ENCODE peak calls at places on chromosome 11, in four cellular contexts. F is endothelial cell, W is cardiac muscle cell, T is NCI-H82. R is an unnamed sample.

GRCh38 chr11:115961168-115962003 is 457.2 kb upstream of the CADM1 start:
- DNase-seq in F (no peak), W (peak), T (peak), R (peak)

GRCh38 chr11:21464601-21465193 is 728.2 kb upstream of the ANO5 start:
- DNase-seq in T (no peak), F (no peak), W (no peak), R (no peak)

GRCh38 chr11:121059605-121060004 is 35.7 kb downstream of the TBCEL start:
- DNase-seq in F (no peak), W (no peak), T (no peak), R (no peak)

GRCh38 chr11:93474122-93474521 is 69.1 kb downstream of the SMCO4 start:
- DNase-seq in W (no peak), F (no peak), T (peak), R (no peak)

GRCh38 chr11:118522571-118523072 is 4.7 kb upstream of the TTC36 start:
- DNase-seq in T (peak), F (peak), W (peak), R (peak)

GRCh38 chr11:763073-763463 is 14.2 kb downstream of the GATD1 start:
- DNase-seq in F (no peak), T (no peak), W (no peak), R (no peak)

GRCh38 chr11:122902951-122903350 is 20.4 kb downstream of the JHY start:
- DNase-seq in W (no peak), F (no peak), T (no peak), R (no peak)

GRCh38 chr11:88886796-88887195 is 179.0 kb downstream of the GRM5 start:
- DNase-seq in F (peak), W (peak), T (peak), R (peak)

GRCh38 chr11:55707029-55707428 is 45.0 kb downstream of the OR4C6 start:
- DNase-seq in W (peak), F (no peak), T (peak), R (peak)

GRCh38 chr11:57776101-57776511 is 14.5 kb downstream of the CTNND1 start:
- DNase-seq in F (no peak), W (peak), T (peak), R (no peak)

GRCh38 chr11:92556435-92556834 is 331.8 kb downstream of the FAT3 start:
- DNase-seq in T (no peak), W (peak), F (peak), R (no peak)

GRCh38 chr11:26712497-26712896 is 9.4 kb downstream of the SLC5A12 start:
- DNase-seq in T (no peak), W (no peak), F (no peak), R (no peak)

GRCh38 chr11:134499990-134500389 is 87.9 kb upstream of the B3GAT1 start:
- DNase-seq in W (no peak), F (no peak), T (no peak), R (no peak)

GRCh38 chr11:123640677-123641494 is 13.5 kb downstream of the SCN3B start:
- DNase-seq in W (peak), T (peak), F (peak), R (peak)

GRCh38 chr11:65116370-65117205 is 913 bp downstream of the ZNHIT2 start:
- DNase-seq in T (peak), F (peak), W (peak), R (no peak)

GRCh38 chr11:75325713-75326438 is 25.6 kb downstream of the ARRB1 start:
- DNase-seq in F (no peak), T (no peak), W (peak), R (no peak)

GRCh38 chr11:75849917-75850316 is 34.9 kb downstream of the UVRAG start:
- DNase-seq in F (no peak), W (no peak), T (no peak), R (peak)

GRCh38 chr11:125413226-125413625 is 82.8 kb downstream of the FEZ1 start:
- DNase-seq in F (no peak), T (no peak), W (no peak), R (no peak)

GRCh38 chr11:29135504-29135903 is 881.3 kb downstream of the KCNA4 start:
- DNase-seq in F (no peak), W (no peak), T (no peak), R (no peak)

GRCh38 chr11:30586251-30587144 is at the start of gene MPPED2:
- DNase-seq in T (peak), F (peak), W (no peak), R (peak)

GRCh38 chr11:68816917-68817419 is 24.7 kb downstream of the CPT1A start:
- DNase-seq in T (no peak), F (no peak), W (no peak), R (no peak)

GRCh38 chr11:128342511-128343133 is 244.7 kb downstream of the ETS1 start:
- DNase-seq in F (no peak), W (peak), T (no peak), R (no peak)

GRCh38 chr11:29641201-29641600 is 375.6 kb downstream of the KCNA4 start:
- DNase-seq in F (no peak), T (no peak), W (no peak), R (no peak)

GRCh38 chr11:132035736-132036135 is 665.3 kb downstream of the NTM start:
- DNase-seq in W (no peak), T (no peak), F (no peak), R (no peak)

GRCh38 chr11:18765554-18765953 is 26.0 kb downstream of the PTPN5 start:
- DNase-seq in T (no peak), F (no peak), W (peak), R (no peak)

GRCh38 chr11:19055016-19055415 is 5.5 kb downstream of the MRGPRX2 start:
- DNase-seq in W (no peak), F (no peak), T (no peak), R (no peak)

GRCh38 chr11:67387074-67387473 is 4.7 kb upstream of the RAD9A start:
- DNase-seq in F (no peak), W (no peak), T (peak), R (no peak)

GRCh38 chr11:120883404-120884135 is 140.3 kb upstream of the TBCEL start:
- DNase-seq in W (peak), T (no peak), F (no peak), R (peak)

GRCh38 chr11:8765294-8765693 is 82.7 kb downstream of the RPL27A start:
- DNase-seq in F (no peak), T (no peak), W (peak), R (no peak)

GRCh38 chr11:57288771-57289579 is 35.8 kb downstream of the TNKS1BP1 start:
- DNase-seq in T (peak), W (peak), F (peak), R (no peak)

GRCh38 chr11:110425751-110426545 is 3.8 kb upstream of the FDX1 start:
- DNase-seq in F (no peak), W (peak), T (no peak), R (no peak)

GRCh38 chr11:48170176-48170839 is 46.3 kb upstream of the OR4B1 start:
- DNase-seq in W (peak), F (no peak), T (no peak), R (no peak)

GRCh38 chr11:75789521-75789920 is 20.9 kb downstream of the DGAT2 start:
- DNase-seq in F (no peak), T (no peak), W (no peak), R (no peak)

R was measured in cerebellar cortex.